ENCODE peak calls at places on chromosomes 2 and 18, in six cellular contexts. N is GM23248; H is activated CD8-positive, alpha-beta memory T cell treated with anti-CD3 and anti-CD28 coated beads for 48 hours; K is T-helper 1 cell; M is Daoy; A is Caki2. G is an unnamed sample.

GRCh38 chr2:96251721-96252292 is 14.0 kb downstream of the TMEM127 start:
- DNase-seq in N (peak), A (peak), H (no peak), K (no peak), M (peak), G (no peak)

GRCh38 chr2:196435189-196435588 is 204.3 kb upstream of the CCDC150 start:
- DNase-seq in M (no peak), K (no peak), A (no peak), N (peak), H (no peak), G (no peak)

GRCh38 chr2:15974203-15974452 is 33.8 kb downstream of the MYCN start:
- DNase-seq in K (no peak), N (no peak), H (no peak), M (no peak), A (no peak), G (no peak)

GRCh38 chr2:126975671-126976655 is 77.3 kb downstream of the TEX51 start:
- DNase-seq in K (no peak), M (no peak), N (no peak), H (no peak), A (no peak), G (peak)

GRCh38 chr2:201580486-201580885 is 62.8 kb downstream of the TMEM237 start:
- DNase-seq in M (no peak), K (no peak), A (no peak), N (peak), H (no peak), G (no peak)

GRCh38 chr18:750456-750855 is 38.0 kb upstream of the ENOSF1 start:
- DNase-seq in M (no peak), K (no peak), H (no peak), N (no peak), A (no peak), G (no peak)

GRCh38 chr2:182064024-182064880 is 78.6 kb downstream of the PPP1R1C start:
- DNase-seq in K (no peak), N (no peak), A (no peak), H (no peak), M (no peak), G (peak)

GRCh38 chr2:83944174-83944573 is 514.9 kb downstream of the SUCLG1 start:
- DNase-seq in N (no peak), H (no peak), A (no peak), M (no peak), K (no peak), G (no peak)

GRCh38 chr2:147082850-147083522 is 761.8 kb upstream of the ACVR2A start:
- DNase-seq in K (peak), N (peak), M (peak), H (peak), A (peak), G (peak)

GRCh38 chr2:43133708-43134570 is 92.5 kb downstream of the ZFP36L2 start:
- DNase-seq in K (peak), N (no peak), H (no peak), A (no peak), M (no peak), G (no peak)

GRCh38 chr2:48870503-48870902 is 115.0 kb upstream of the LHCGR start:
- DNase-seq in H (no peak), A (no peak), M (no peak), N (no peak), K (no peak), G (no peak)

GRCh38 chr2:242088471-242089212 is 219.1 kb downstream of the RTP5 start:
- DNase-seq in A (peak), K (peak), M (peak), H (peak), N (peak), G (peak)

GRCh38 chr2:48551548-48551947 is 21.6 kb downstream of the STON1 start:
- DNase-seq in H (no peak), A (no peak), N (peak), K (no peak), M (no peak), G (no peak)

GRCh38 chr2:197328461-197328860 is 17.9 kb upstream of the ANKRD44 start:
- DNase-seq in N (no peak), H (no peak), A (no peak), M (no peak), K (no peak), G (no peak)

GRCh38 chr2:172927381-172928357 is 148.0 kb upstream of the MAP3K20 start:
- DNase-seq in M (peak), A (peak), N (peak), K (no peak), H (no peak), G (no peak)

G was measured in A673.